ENCODE peak calls at places on chromosomes 1 and 21, in seven cellular contexts. D is stimulated activated CD8-positive, alpha-beta memory T cell treated with anti-CD3 and anti-CD28 coated beads, Interleukin-7, amount 100 ng/mL, for 1 hour; B is activated CD8-positive, alpha-beta memory T cell treated with anti-CD3 and anti-CD28 coated beads, Interleukin-2, amount 50 U/mL, for 48 hours; N is activated CD4-positive, alpha-beta T cell treated with anti-CD3 and anti-CD28 coated beads for 1 hour; P is cardiac fibroblast; E is NCI-H774; S is D341Med. H is an unnamed sample.

GRCh38 chr1:16719571-16720402 is 20.5 kb upstream of the RNU1-4 start:
- DNase-seq in E (no peak), N (no peak), B (peak; percentile 49), P (no peak), D (no peak), S (peak; percentile 20), H (no peak)

GRCh38 chr1:232367293-232367692 is 262.6 kb downstream of the SIPA1L2 start:
- DNase-seq in S (no peak), D (no peak), N (no peak), E (no peak), B (no peak), P (peak; percentile 7), H (no peak)

GRCh38 chr1:3033795-3034100 is 12.5 kb downstream of the ACTRT2 start:
- DNase-seq in N (no peak), P (no peak), B (no peak), D (no peak), E (no peak), S (no peak), H (no peak)

GRCh38 chr1:172137703-172138102 is 282.8 kb upstream of the C1orf105 start:
- DNase-seq in S (no peak), D (no peak), E (no peak), B (no peak), P (peak; percentile 44), N (no peak), H (no peak)

GRCh38 chr1:16900771-16901170 is 5.0 kb downstream of the RNU1-2 start:
- DNase-seq in E (no peak), S (no peak), B (no peak), P (peak; percentile 53), D (no peak), N (no peak), H (no peak)

GRCh38 chr1:2132222-2133038 is 62.1 kb downstream of the FAAP20 start:
- DNase-seq in B (no peak), D (no peak), N (no peak), E (no peak), S (peak; percentile 66), P (peak; percentile 86), H (peak; percentile 26)

GRCh38 chr21:41752231-41752681 is 14.6 kb downstream of the RIPK4 start:
- DNase-seq in B (no peak), E (no peak), P (peak; percentile 53), N (no peak), D (no peak), S (no peak), H (peak; percentile 44)

GRCh38 chr1:246647513-246647912 is 76.7 kb upstream of the SCCPDH start:
- DNase-seq in D (no peak), B (no peak), S (no peak), E (no peak), N (no peak), P (peak; percentile 82), H (no peak)

GRCh38 chr1:233782932-233783586 is 121.4 kb upstream of the SLC35F3 start:
- DNase-seq in S (no peak), N (no peak), B (no peak), P (no peak), E (no peak), D (no peak), H (no peak)

GRCh38 chr1:29033829-29034466 is 89.8 kb downstream of the TMEM200B start:
- DNase-seq in D (no peak), B (no peak), P (peak; percentile 67), N (no peak), E (no peak), S (peak; percentile 41), H (peak; percentile 38)

GRCh38 chr1:4482526-4482925 is 171.9 kb upstream of the AJAP1 start:
- DNase-seq in E (no peak), P (no peak), B (no peak), N (no peak), D (no peak), S (no peak), H (no peak)

GRCh38 chr1:28811766-28812668 is at the start of gene OPRD1:
- DNase-seq in D (no peak), S (peak; percentile 57), P (no peak), B (no peak), E (no peak), N (no peak), H (peak; percentile 19)

GRCh38 chr1:61139324-61140055 is 57.1 kb downstream of the NFIA start:
- DNase-seq in B (no peak), D (no peak), N (no peak), E (no peak), P (peak; percentile 81), S (peak; percentile 57), H (no peak)

GRCh38 chr1:168821434-168821833 is 92.4 kb upstream of the DPT start:
- DNase-seq in S (no peak), P (no peak), D (no peak), E (no peak), N (no peak), B (no peak), H (no peak)

GRCh38 chr1:201218409-201218808 is 27.8 kb downstream of the IGFN1 start:
- DNase-seq in P (no peak), B (no peak), S (no peak), D (no peak), N (no peak), E (no peak), H (no peak)

GRCh38 chr1:29864431-29865022 is 628.2 kb downstream of the PTPRU start:
- DNase-seq in P (no peak), N (no peak), D (no peak), B (no peak), S (no peak), E (no peak), H (no peak)

GRCh38 chr1:60078182-60078581 is 4.6 kb upstream of the C1orf87 start:
- DNase-seq in S (no peak), P (no peak), B (no peak), E (no peak), N (no peak), D (no peak), H (no peak)

GRCh38 chr1:22266162-22266561 is 123.3 kb upstream of the WNT4 start:
- DNase-seq in N (no peak), D (no peak), P (no peak), E (no peak), S (no peak), B (no peak), H (no peak)

GRCh38 chr1:207810606-207811295 is 58.9 kb downstream of the CD46 start:
- DNase-seq in E (no peak), P (no peak), N (no peak), D (no peak), S (no peak), B (no peak), H (no peak)

GRCh38 chr1:206489980-206490534 is 17.3 kb upstream of the RASSF5 start:
- DNase-seq in P (peak; percentile 79), S (peak; percentile 92), D (peak; percentile 40), N (peak; percentile 59), B (peak; percentile 90), E (peak; percentile 60), H (no peak)

GRCh38 chr21:39660596-39660995 is 47.9 kb downstream of the B3GALT5 start:
- DNase-seq in B (no peak), S (no peak), N (no peak), P (peak; percentile 9), D (no peak), E (peak; percentile 43), H (no peak)

GRCh38 chr21:45836268-45836655 is 145.3 kb upstream of the COL6A1 start:
- DNase-seq in S (no peak), B (peak; percentile 40), D (no peak), P (no peak), E (no peak), N (no peak), H (peak; percentile 37)

GRCh38 chr1:246165826-246166709 is 341.0 kb downstream of the SMYD3 start:
- DNase-seq in E (peak; percentile 79), B (no peak), N (no peak), S (no peak), P (no peak), D (no peak), H (no peak)

GRCh38 chr1:89365206-89365605 is 1.3 kb downstream of the GBP6 start:
- DNase-seq in P (no peak), N (no peak), S (no peak), B (no peak), D (no peak), E (no peak), H (no peak)

GRCh38 chr1:225944951-225945350 is 3.9 kb upstream of the LEFTY2 start:
- DNase-seq in N (no peak), P (no peak), E (no peak), B (no peak), D (no peak), S (no peak), H (no peak)

GRCh38 chr1:61051455-61052392 is 30.6 kb upstream of the NFIA start:
- DNase-seq in B (no peak), E (no peak), S (no peak), D (no peak), N (no peak), P (peak; percentile 8), H (no peak)

GRCh38 chr1:22792396-22793171 is 81.9 kb downstream of the EPHB2 start:
- DNase-seq in N (no peak), E (no peak), D (no peak), S (no peak), P (no peak), B (no peak), H (no peak)

GRCh38 chr1:165352442-165353293 is 3.8 kb downstream of the LMX1A start:
- DNase-seq in D (no peak), N (no peak), S (peak; percentile 60), P (no peak), B (peak; percentile 55), E (no peak), H (no peak)